ENCODE peak calls at places on chromosome 1, in eight cellular contexts. J is nephron progenitor cell; D is HS-5; M is IMR-90; Q is colonic mucosa; W is HFFc6; N is effector CD8-positive, alpha-beta T cell; G is amniotic stem cell. I is an unnamed sample.

GRCh38 chr1:6386371-6386949 is 7.1 kb downstream of the ACOT7 start:
- DNase-seq in W (no peak), Q (no peak), G (no peak), N (no peak), J (no peak), D (no peak), M (peak; percentile 42), I (peak; percentile 81)

GRCh38 chr1:54398963-54399528 is 7.1 kb downstream of the SSBP3 start:
- DNase-seq in W (no peak), Q (no peak), J (no peak), N (no peak), G (no peak), D (no peak), M (no peak), I (no peak)

GRCh38 chr1:184199797-184200170 is 148.3 kb downstream of the TSEN15 start:
- DNase-seq in G (no peak), M (no peak), J (no peak), D (no peak), N (no peak), W (no peak), Q (no peak), I (no peak)

GRCh38 chr1:41238311-41239094 is 3.6 kb downstream of the SCMH1 start:
- DNase-seq in W (peak; percentile 33), J (no peak), Q (no peak), N (no peak), D (no peak), M (peak; percentile 35), G (no peak), I (peak; percentile 67)

GRCh38 chr1:151416231-151416630 is 16.9 kb downstream of the PSMB4 start:
- DNase-seq in J (no peak), M (peak; percentile 87), Q (no peak), D (no peak), W (peak; percentile 74), N (no peak), G (peak; percentile 29), I (peak; percentile 72)

GRCh38 chr1:59271861-59272260 is 25.0 kb upstream of the FGGY start:
- DNase-seq in D (no peak), M (no peak), W (no peak), G (no peak), Q (no peak), J (no peak), N (no peak), I (no peak)

GRCh38 chr1:118317836-118318614 is 133.0 kb upstream of the SPAG17 start:
- DNase-seq in M (no peak), J (no peak), Q (no peak), D (no peak), G (no peak), W (no peak), N (no peak), I (no peak)

GRCh38 chr1:101907264-101907663 is 89.5 kb downstream of the OLFM3 start:
- DNase-seq in W (no peak), M (no peak), J (no peak), Q (no peak), N (no peak), D (no peak), G (no peak), I (no peak)

GRCh38 chr1:233613252-233614172 is at the start of gene KCNK1:
- DNase-seq in W (no peak), N (no peak), M (peak; percentile 65), Q (peak; percentile 91), D (peak; percentile 35), G (peak; percentile 27), J (peak; percentile 76), I (peak; percentile 69)

GRCh38 chr1:8625981-8626898 is 191.2 kb downstream of the RERE start:
- DNase-seq in Q (no peak), D (peak; percentile 90), G (peak; percentile 62), N (no peak), J (no peak), M (peak; percentile 98), W (peak; percentile 93), I (peak; percentile 99)

GRCh38 chr1:190957565-190957964 is 479.9 kb upstream of the BRINP3 start:
- DNase-seq in J (no peak), Q (no peak), M (peak; percentile 6), W (no peak), N (no peak), G (no peak), D (no peak), I (no peak)

GRCh38 chr1:224211262-224211962 is 28.4 kb downstream of the DEGS1 start:
- DNase-seq in M (peak; percentile 87), W (peak; percentile 37), Q (peak; percentile 77), D (peak; percentile 51), N (no peak), J (no peak), G (no peak), I (peak; percentile 74)

GRCh38 chr1:14254184-14254583 is 344.3 kb upstream of the KAZN start:
- DNase-seq in N (no peak), D (no peak), W (no peak), G (no peak), Q (no peak), J (peak; percentile 21), M (no peak), I (no peak)

GRCh38 chr1:79128726-79129125 is 122.2 kb upstream of the ADGRL4 start:
- DNase-seq in J (no peak), N (no peak), M (peak; percentile 93), G (peak; percentile 7), Q (no peak), W (peak; percentile 68), D (peak; percentile 46), I (peak; percentile 76)

GRCh38 chr1:53579221-53580008 is 120.2 kb downstream of the DMRTB1 start:
- DNase-seq in M (no peak), J (no peak), N (no peak), W (no peak), D (no peak), G (no peak), Q (no peak), I (no peak)

GRCh38 chr1:2541619-2542246 is 11.7 kb upstream of the HES5 start:
- DNase-seq in D (no peak), N (no peak), J (no peak), G (no peak), W (no peak), Q (peak; percentile 93), M (no peak), I (no peak)